ENCODE peak calls at places on chromosomes 1 and 21, in ten cellular contexts. Y is left ventricle myocardium inferior, F is nephron progenitor cell, I is aorta, S is NB4, G is RWPE1, D is activated gamma-delta T cell treated with Interleukin-2 at 50 U/mL for 16 hours, Z is endothelial cell, Q is ACHN, N is fibroblast of the conjunctiva. M is an unnamed sample.

GRCh38 chr1:30812093-30812492 is 54.5 kb upstream of the LAPTM5 start:
- DNase-seq in Y (no peak), F (no peak), I (no peak), S (no peak), G (no peak), D (no peak), Z (no peak), Q (no peak), N (no peak), M (no peak)

GRCh38 chr1:84698718-84699117 is 8.5 kb upstream of the SSX2IP start:
- DNase-seq in Y (no peak), F (no peak), I (no peak), S (no peak), G (peak; percentile 80), D (no peak), Z (no peak), Q (peak; percentile 78), N (peak; percentile 83), M (no peak)

GRCh38 chr1:31663622-31664452 is 19.2 kb upstream of the PEF1 start:
- DNase-seq in Y (peak; percentile 58), F (peak; percentile 88), I (no peak), S (peak; percentile 50), G (peak; percentile 59), D (peak; percentile 61), Z (peak; percentile 85), Q (peak; percentile 34), N (peak; percentile 23), M (no peak)

GRCh38 chr1:185487943-185488342 is 170.9 kb upstream of the IVNS1ABP start:
- DNase-seq in Y (no peak), F (no peak), I (no peak), S (no peak), G (no peak), D (no peak), Z (no peak), Q (no peak), N (no peak), M (no peak)

GRCh38 chr1:903721-904270 is 19.9 kb upstream of the SAMD11 start:
- DNase-seq in Y (peak; percentile 20), F (no peak), I (peak; percentile 51), S (peak; percentile 1), G (no peak), D (no peak), Z (no peak), Q (no peak), N (no peak), M (no peak)

GRCh38 chr21:28196981-28197380 is 795.7 kb downstream of the LTN1 start:
- DNase-seq in Y (no peak), F (no peak), I (no peak), S (no peak), G (no peak), D (no peak), Z (no peak), Q (no peak), N (no peak), M (no peak)

GRCh38 chr1:17844146-17844826 is 89.2 kb downstream of the ACTL8 start:
- DNase-seq in Y (no peak), F (no peak), I (no peak), S (no peak), G (no peak), D (no peak), Z (no peak), Q (no peak), N (no peak), M (no peak)

GRCh38 chr21:25995283-25995682 is 175.3 kb downstream of the APP start:
- DNase-seq in Y (no peak), F (no peak), I (no peak), S (no peak), G (no peak), D (no peak), Z (no peak), Q (no peak), N (no peak), M (no peak)

GRCh38 chr21:42630626-42631025 is 22.8 kb upstream of the PDE9A start:
- DNase-seq in Y (no peak), F (no peak), I (no peak), S (no peak), G (no peak), D (no peak), Z (no peak), Q (no peak), N (no peak), M (no peak)

GRCh38 chr21:33332143-33332542 is 7.4 kb downstream of the IFNAR1 start:
- DNase-seq in Y (no peak), F (no peak), I (no peak), S (no peak), G (no peak), D (no peak), Z (no peak), Q (no peak), N (no peak), M (peak; percentile 76)

GRCh38 chr1:54167422-54168139 is 14.8 kb upstream of the CDCP2 start:
- DNase-seq in Y (no peak), F (no peak), I (no peak), S (no peak), G (peak; percentile 92), D (no peak), Z (no peak), Q (peak; percentile 12), N (no peak), M (no peak)